ENCODE peak calls at places on chromosomes 5 and 9, in four cellular contexts. S is mesenchymal stem cell, M is IMR-90, A is mesendoderm. J is an unnamed sample.

GRCh38 chr5:52007230-52007858 is 624.1 kb downstream of the ISL1 start:
- DNase-seq in M (peak; percentile 38), A (peak; percentile 56), S (peak; percentile 60), J (no peak)

GRCh38 chr5:6705959-6706358 is 7.3 kb upstream of the TENT4A start:
- DNase-seq in M (no peak), A (no peak), S (no peak), J (no peak)

GRCh38 chr5:119524461-119524860 is 72.2 kb downstream of the HSD17B4 start:
- DNase-seq in S (no peak), M (peak; percentile 1), A (peak; percentile 4), J (no peak)

GRCh38 chr9:91948423-91949292 is 1.4 kb downstream of the ROR2 start:
- DNase-seq in S (peak; percentile 69), A (peak; percentile 89), M (peak; percentile 57), J (no peak)

GRCh38 chr5:148085934-148086333 is 22.2 kb downstream of the SPINK5 start:
- DNase-seq in M (peak; percentile 0), A (no peak), S (no peak), J (no peak)

GRCh38 chr9:124013263-124014211 is 2.0 kb downstream of the LHX2 start:
- DNase-seq in A (peak; percentile 66), S (no peak), M (no peak), J (peak; percentile 74)

GRCh38 chr5:80998590-80998979 is 38.4 kb downstream of the RASGRF2 start:
- DNase-seq in M (no peak), S (no peak), A (no peak), J (no peak)

GRCh38 chr5:181223729-181224389 is 778 bp downstream of the TRIM41 start:
- DNase-seq in M (peak; percentile 40), A (peak; percentile 93), S (peak; percentile 76), J (no peak)

GRCh38 chr9:106947097-106947496 is 84.1 kb downstream of the ZNF462 start:
- DNase-seq in A (no peak), M (peak; percentile 25), S (peak; percentile 8), J (no peak)

GRCh38 chr5:63686938-63687337 is 275.3 kb downstream of the HTR1A start:
- DNase-seq in S (no peak), M (no peak), A (no peak), J (no peak)

GRCh38 chr9:97504381-97505216 is 3.1 kb downstream of the TMOD1 start:
- DNase-seq in S (peak; percentile 50), M (peak; percentile 57), A (peak; percentile 70), J (no peak)

GRCh38 chr5:2110934-2111462 is 228.3 kb upstream of the IRX4 start:
- DNase-seq in M (no peak), S (no peak), A (no peak), J (no peak)
- H2BK15ac ChIP-seq in M (no peak overlapping the region), S (no peak overlapping the region), A (no peak overlapping the region), J (no peak overlapping the region)

DNA sequence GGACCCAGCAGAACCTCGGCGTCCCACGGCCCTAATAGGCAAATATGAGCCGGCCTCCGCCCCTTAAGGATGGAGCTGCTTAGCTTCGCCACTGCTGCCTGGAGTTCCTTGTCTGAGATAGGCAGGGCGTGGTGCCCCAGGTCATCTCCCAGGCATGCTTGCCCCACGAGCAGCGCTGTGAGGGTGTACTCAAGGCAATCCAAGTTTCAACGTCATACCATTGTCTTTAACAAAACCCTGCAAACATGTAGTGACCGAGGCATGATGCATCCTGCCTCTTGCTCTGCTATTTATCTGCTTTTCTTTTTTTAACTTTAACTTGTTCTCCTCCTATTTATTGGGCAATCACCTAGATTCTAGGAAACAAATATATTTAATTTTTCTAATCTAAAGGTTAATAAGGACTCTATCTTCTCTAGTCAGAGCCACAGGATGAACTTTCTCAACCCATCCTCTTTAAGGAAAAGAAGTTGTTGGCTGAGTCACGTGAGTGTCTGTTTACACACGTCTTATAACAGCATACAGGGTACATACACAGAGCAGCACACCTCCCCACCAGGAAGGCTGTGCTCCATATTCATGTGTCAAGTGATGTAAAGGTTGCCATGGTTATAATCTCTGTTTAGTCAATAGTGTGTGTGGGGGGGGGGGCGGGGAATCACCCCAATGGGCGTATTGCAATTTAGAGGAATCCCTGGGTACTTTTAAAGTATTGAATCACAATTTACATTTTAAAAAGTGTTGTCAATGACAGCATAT is 27.3 kb upstream of the ZSWIM6 start:
- DNase-seq in M (peak; percentile 94), S (peak; percentile 97), A (peak; percentile 59), J (no peak)
- H2BK15ac ChIP-seq in M (peak overlapping the region; percentile 29), S (peak overlapping the region; percentile 29), A (no peak overlapping the region), J (no peak overlapping the region)

DNA sequence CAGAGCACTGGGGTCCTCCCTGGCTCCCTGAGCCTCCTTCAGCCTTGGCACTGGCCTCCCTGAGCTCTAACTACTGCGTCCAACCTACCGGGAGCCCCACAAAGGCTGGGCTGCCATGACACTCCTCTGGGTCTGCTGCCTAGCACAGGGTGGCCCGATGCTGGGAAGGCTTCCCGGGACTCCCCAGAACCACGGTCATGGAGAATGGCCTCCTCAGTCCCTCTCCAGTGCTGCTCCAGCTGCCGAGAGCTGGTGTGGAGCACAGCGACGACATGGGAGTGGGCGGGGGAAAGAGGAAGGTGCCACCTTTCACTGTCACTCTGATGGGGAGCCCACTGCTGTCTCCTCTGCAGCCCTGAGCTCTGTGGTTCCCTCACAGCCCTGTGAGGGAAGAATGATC is 61.5 kb upstream of the RNF130 start:
- DNase-seq in S (no peak), A (no peak), M (no peak), J (no peak)
- H2BK15ac ChIP-seq in S (no peak overlapping the region), A (no peak overlapping the region), M (no peak overlapping the region), J (no peak overlapping the region)

GRCh38 chr9:120303519-120303918 is 276.4 kb downstream of the CDK5RAP2 start:
- DNase-seq in A (no peak), M (no peak), S (no peak), J (no peak)
- H2BK15ac ChIP-seq in A (no peak overlapping the region), M (no peak overlapping the region), S (no peak overlapping the region), J (no peak overlapping the region)

GRCh38 chr5:171840066-171840465 is 54.4 kb downstream of the SMIM23 start:
- DNase-seq in A (peak; percentile 50), M (no peak), S (no peak), J (no peak)

GRCh38 chr5:171845040-171845439 is 59.4 kb downstream of the SMIM23 start:
- DNase-seq in A (no peak), S (no peak), M (no peak), J (no peak)

GRCh38 chr5:171840701-171841522 is 55.3 kb downstream of the SMIM23 start:
- DNase-seq in A (no peak), M (no peak), S (no peak), J (no peak)

GRCh38 chr5:171842006-171842776 is 56.6 kb downstream of the SMIM23 start:
- DNase-seq in M (no peak), A (no peak), S (no peak), J (no peak)

DNA sequence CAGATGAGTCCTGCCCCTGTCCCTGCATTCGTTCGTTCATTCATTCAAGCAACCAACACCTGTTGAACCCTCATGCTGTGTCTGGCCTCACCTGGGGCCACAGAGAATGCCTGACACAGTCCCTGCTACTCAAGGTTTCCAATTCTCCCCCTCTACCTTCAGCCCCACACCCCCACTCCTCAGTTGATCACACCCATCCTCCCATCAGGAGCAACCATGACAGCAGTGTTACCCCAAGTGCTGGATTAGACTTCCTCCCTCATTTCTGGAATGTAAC is 57.1 kb downstream of the SMIM23 start:
- DNase-seq in M (no peak), S (no peak), A (no peak), J (no peak)
- H2BK15ac ChIP-seq in M (no peak overlapping the region), S (no peak overlapping the region), A (no peak overlapping the region), J (no peak overlapping the region)

GRCh38 chr9:134454386-134454978 is 128.2 kb downstream of the RXRA start:
- DNase-seq in M (no peak), S (peak; percentile 37), A (no peak), J (no peak)

GRCh38 chr9:134456740-134457315 is 130.6 kb downstream of the RXRA start:
- DNase-seq in M (no peak), S (no peak), A (no peak), J (no peak)

GRCh38 chr9:134455951-134456739 is 129.9 kb downstream of the RXRA start:
- DNase-seq in M (peak; percentile 99), S (peak; percentile 99), A (peak; percentile 86), J (no peak)

GRCh38 chr9:134455010-134455409 is 128.8 kb downstream of the RXRA start:
- DNase-seq in A (no peak), S (no peak), M (no peak), J (no peak)

DNA sequence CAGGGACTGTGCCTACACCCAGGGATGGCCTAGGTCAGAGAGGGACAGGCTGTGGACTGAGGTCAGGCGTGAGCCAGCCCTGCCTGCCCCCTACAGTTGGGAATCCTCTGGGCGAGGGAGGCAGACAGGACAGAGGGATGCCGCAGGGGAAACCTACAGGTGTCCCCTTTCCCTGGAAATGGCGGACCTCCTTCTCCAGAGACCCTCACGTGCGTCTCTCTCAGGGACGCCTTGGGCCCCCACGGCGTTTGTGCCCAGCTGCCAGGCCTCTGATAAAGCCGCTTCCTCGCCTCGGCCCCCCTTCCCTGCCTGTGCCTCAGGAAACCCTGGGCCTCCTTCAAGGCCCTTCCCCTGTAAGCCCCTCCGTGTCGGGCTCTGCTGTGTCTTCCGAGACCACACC is 129.3 kb downstream of the RXRA start:
- DNase-seq in A (no peak), S (no peak), M (no peak), J (no peak)
- H2BK15ac ChIP-seq in A (no peak overlapping the region), S (peak overlapping the region; percentile 85), M (peak overlapping the region; percentile 93), J (no peak overlapping the region)

J was measured in H1.